ENCODE peak calls at places on chromosomes 11 and 22, in six cellular contexts. E is osteoblast; D is body of pancreas; A is MG63; P is effector memory CD4-positive, alpha-beta T cell; N is stomach. K is an unnamed sample. For H3K9me3, the result is how much of the 10 kb centered on the place peaks cover.

GRCh38 chr11:47393163-47394049 is 15.0 kb upstream of the SLC39A13 start:
- DNase-seq in E (peak), D (peak), A (peak), P (no peak), N (no peak), K (no peak)

GRCh38 chr11:64566042-64566914 is 24.7 kb upstream of the SLC22A12 start:
- DNase-seq in E (peak), D (peak), A (peak), P (peak), N (peak), K (no peak)

GRCh38 chr11:82634091-82634490 is 99.6 kb downstream of the FAM181B start:
- DNase-seq in E (no peak), D (no peak), A (no peak), P (no peak), N (no peak), K (no peak)

GRCh38 chr22:37187891-37188761 is at the start of gene C1QTNF6:
- DNase-seq in E (peak), D (no peak), A (peak), P (no peak), N (peak), K (no peak)

GRCh38 chr11:114154271-114155047 is 94.9 kb downstream of the ZBTB16 start:
- DNase-seq in E (peak), D (no peak), A (no peak), P (no peak), N (no peak), K (no peak)

GRCh38 chr11:1486054-1486825 is at the start of gene MOB2:
- DNase-seq in E (peak), D (peak), A (no peak), P (no peak), N (peak), K (no peak)

GRCh38 chr22:42151924-42152635 is 21.5 kb upstream of the CYP2D6 start:
- DNase-seq in E (peak), D (no peak), A (no peak), P (no peak), N (no peak), K (no peak)

GRCh38 chr11:111035746-111036145 is 209.8 kb upstream of the POU2AF2 start:
- DNase-seq in E (no peak), D (no peak), A (no peak), P (no peak), N (no peak), K (no peak)

GRCh38 chr11:26228778-26229177 is 103.2 kb upstream of the ANO3 start:
- DNase-seq in E (no peak), D (no peak), A (no peak), P (no peak), N (no peak), K (no peak)

GRCh38 chr22:48960981-48961655 is 866.6 kb downstream of the BRD1 start:
- DNase-seq in E (peak), D (no peak), A (no peak), P (no peak), N (peak), K (no peak)

GRCh38 chr22:27754247-27754887 is 47.2 kb downstream of the MN1 start:
- DNase-seq in E (peak), D (no peak), A (no peak), P (no peak), N (no peak), K (no peak)

GRCh38 chr11:19712281-19713220 is at the start of gene NAV2:
- DNase-seq in E (peak), D (peak), A (peak), P (peak), N (peak), K (peak)

GRCh38 chr11:129933262-129933661 is 37.9 kb upstream of the NFRKB start:
- DNase-seq in E (no peak), D (no peak), A (no peak), P (no peak), N (no peak), K (no peak)

GRCh38 chr11:86245369-86246292 is 1.1 kb downstream of the EED start:
- DNase-seq in E (peak), D (peak), A (no peak), P (peak), N (no peak), K (no peak)

GRCh38 chr11:6703247-6704063 is 20.3 kb upstream of the MRPL17 start:
- DNase-seq in E (no peak), D (peak), A (peak), P (peak), N (peak), K (no peak)

GRCh38 chr11:34564807-34565241 is 51.2 kb upstream of the ELF5 start:
- DNase-seq in E (no peak), D (no peak), A (peak), P (no peak), N (no peak), K (no peak)

GRCh38 chr22:41847300-41847699 is 14.4 kb downstream of the SREBF2 start:
- DNase-seq in E (no peak), D (no peak), A (no peak), P (no peak), N (no peak), K (no peak)

GRCh38 chr11:15967966-15968365 is 388.4 kb downstream of the SOX6 start:
- DNase-seq in E (no peak), D (no peak), A (no peak), P (no peak), N (no peak), K (no peak)

GRCh38 chr11:7612661-7613393 is 60.5 kb downstream of the CYB5R2 start:
- DNase-seq in E (no peak), D (no peak), A (no peak), P (no peak), N (peak), K (no peak)

GRCh38 chr11:121426476-121427454 is 25.3 kb upstream of the SORL1 start:
- DNase-seq in E (peak), D (no peak), A (peak), P (peak), N (peak), K (peak)

GRCh38 chr11:15688351-15688792 is 573.6 kb downstream of the INSC start:
- DNase-seq in E (peak), D (no peak), A (peak), P (no peak), N (no peak), K (no peak)

GRCh38 chr11:102268083-102268984 is 49.0 kb upstream of the BIRC3 start:
- DNase-seq in E (peak), D (peak), A (peak), P (peak), N (peak), K (peak)

GRCh38 chr11:75733346-75734107 is 15.9 kb downstream of the MOGAT2 start:
- DNase-seq in E (peak), D (no peak), A (peak), P (no peak), N (peak), K (no peak)

GRCh38 chr22:17443413-17444203 is 74.3 kb downstream of the CECR2 start:
- DNase-seq in E (no peak), D (no peak), A (no peak), P (no peak), N (no peak), K (no peak)

GRCh38 chr11:14904745-14905103 is 12.7 kb upstream of the CYP2R1 start:
- DNase-seq in E (peak), D (peak), A (peak), P (peak), N (peak), K (peak)

GRCh38 chr11:130175898-130176297 is 16.3 kb downstream of the ST14 start:
- DNase-seq in E (peak), D (no peak), A (no peak), P (no peak), N (no peak), K (no peak)

GRCh38 chr11:7577226-7577882 is 63.6 kb downstream of the PPFIBP2 start:
- DNase-seq in E (no peak), D (no peak), A (no peak), P (no peak), N (peak), K (no peak)

GRCh38 chr11:130448416-130449068 is at the start of gene ADAMTS15:
- DNase-seq in E (peak), D (peak), A (peak), P (no peak), N (peak), K (no peak)

GRCh38 chr11:35017528-35018342 is 101.3 kb downstream of the PDHX start:
- DNase-seq in E (no peak), D (no peak), A (no peak), P (no peak), N (no peak), K (no peak)

GRCh38 chr11:57649826-57650738 is at the start of gene YPEL4:
- DNase-seq in E (peak), D (no peak), A (peak), P (peak), N (no peak), K (peak)

GRCh38 chr22:43275545-43275981 is 67.6 kb downstream of the SCUBE1 start:
- DNase-seq in E (no peak), D (no peak), A (peak), P (no peak), N (no peak), K (no peak)

GRCh38 chr11:129278586-129279319 is 86.6 kb upstream of the ARHGAP32 start:
- DNase-seq in E (peak), D (peak), A (peak), P (no peak), N (no peak), K (peak)

GRCh38 chr11:70692131-70692530 is 293.8 kb downstream of the CTTN start:
- DNase-seq in E (no peak), D (no peak), A (no peak), P (no peak), N (no peak), K (no peak)

GRCh38 chr11:133350045-133350444 is 182.3 kb downstream of the OPCML start:
- DNase-seq in E (no peak), D (no peak), A (no peak), P (no peak), N (no peak), K (no peak)
- H3K9me3 ChIP-seq in E (under half), D (under half), A (under half), P (under half), N (under half), K (under half)

GRCh38 chr11:54832676-54833075 is 126.0 kb downstream of the OR4A5 start:
- DNase-seq in E (no peak), D (no peak), A (no peak), P (no peak), N (no peak), K (no peak)
- H3K9me3 ChIP-seq in E (under half), D (under half), A (under half), P (under half), N (under half), K (under half)

GRCh38 chr11:134253189-134253993 is at the start of the genes ACAD8 and THYN1:
- DNase-seq in E (peak), D (peak), A (peak), P (peak), N (peak), K (peak)

GRCh38 chr11:134260503-134260902 is 7.1 kb downstream of the ACAD8 start:
- DNase-seq in E (peak), D (no peak), A (no peak), P (no peak), N (no peak), K (no peak)

GRCh38 chr11:134254433-134254832 is 1.1 kb downstream of the ACAD8 start:
- DNase-seq in E (no peak), D (no peak), A (no peak), P (no peak), N (no peak), K (no peak)

GRCh38 chr11:134258577-134258976 is 5.2 kb downstream of the ACAD8 start:
- DNase-seq in E (peak), D (no peak), A (no peak), P (no peak), N (no peak), K (no peak)

GRCh38 chr11:134257101-134257500 is 3.7 kb downstream of the ACAD8 start:
- DNase-seq in E (no peak), D (no peak), A (no peak), P (no peak), N (no peak), K (no peak)
- H3K9me3 ChIP-seq in E (under half), D (under half), A (under half), P (under half), N (under half), K (under half)

GRCh38 chr11:31810779-31811647 is at the start of gene PAX6:
- DNase-seq in E (peak), D (no peak), A (peak), P (peak), N (no peak), K (no peak)
- H3K9me3 ChIP-seq in E (under half), D (under half), A (under half), P (under half), N (under half), K (under half)

DNA sequence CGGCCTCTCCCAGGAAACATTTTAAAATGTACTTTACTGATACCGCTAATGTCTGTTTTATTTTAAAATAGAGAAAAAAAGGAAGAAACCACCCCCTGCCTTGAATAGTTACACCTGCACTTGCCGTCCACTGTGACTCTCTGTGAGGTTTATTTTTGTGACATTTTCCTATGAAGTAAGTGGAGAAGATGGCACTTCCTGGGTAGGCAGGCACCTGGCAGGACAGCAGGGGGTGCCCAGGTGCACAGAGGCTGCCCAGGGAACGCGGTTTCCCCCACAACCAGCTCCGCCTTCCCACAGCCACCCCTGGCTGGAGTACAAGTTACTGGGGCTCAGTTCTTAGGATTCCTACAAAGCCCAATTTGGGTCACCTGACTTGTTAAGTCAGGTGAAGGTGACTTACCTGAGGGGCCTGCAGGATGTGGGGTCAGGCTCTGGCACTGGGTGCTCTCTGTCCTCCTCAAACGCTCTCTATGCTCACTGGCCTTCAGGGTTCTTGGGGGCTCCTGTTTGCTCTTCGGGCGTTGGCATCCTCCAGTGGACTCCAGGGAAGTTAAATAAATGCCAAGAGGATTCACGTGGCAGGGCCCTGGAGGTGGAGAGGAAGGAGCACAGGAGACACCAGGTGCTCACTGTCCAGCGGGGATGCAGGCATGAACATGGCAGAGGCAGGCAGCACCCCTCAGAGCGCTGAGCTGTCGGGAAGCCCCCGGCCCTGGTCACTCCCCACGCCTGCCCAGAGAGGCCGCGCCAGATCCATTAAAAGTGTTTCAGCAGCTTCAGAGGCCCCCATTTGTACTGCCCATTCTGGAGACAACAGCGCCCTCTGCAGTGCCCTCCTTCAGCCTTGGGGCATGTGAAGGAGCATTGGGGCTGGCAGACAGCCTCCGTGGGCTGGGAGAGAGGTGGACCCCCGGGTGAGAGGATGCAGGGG is 1021.2 kb downstream of the TBC1D22A start:
- DNase-seq in E (no peak), D (no peak), A (no peak), P (no peak), N (no peak), K (no peak)
- H3K9me3 ChIP-seq in E (under half), D (under half), A (under half), P (under half), N (under half), K (under half)

DNA sequence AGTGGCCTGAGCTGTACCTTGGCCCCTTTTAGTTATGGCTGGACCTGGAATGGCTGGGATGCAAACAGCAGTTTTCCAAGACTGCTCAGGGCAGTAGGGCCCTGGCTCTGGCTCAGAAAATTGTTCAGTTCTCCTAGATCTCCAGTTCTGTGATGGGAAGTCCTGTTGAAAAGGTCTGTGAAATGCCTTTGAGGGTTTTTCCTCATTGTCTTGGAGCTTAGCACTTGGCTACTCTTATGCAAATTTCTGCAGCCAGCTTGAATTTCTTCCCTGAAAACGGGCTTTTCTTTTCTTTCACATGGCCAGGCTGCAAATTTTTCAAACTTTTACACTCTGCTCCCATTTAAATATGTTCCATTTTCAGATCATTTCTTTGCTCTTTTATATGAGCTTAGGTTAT is 33.2 kb downstream of the OR4A15 start:
- DNase-seq in E (no peak), D (no peak), A (no peak), P (no peak), N (no peak), K (no peak)
- H3K9me3 ChIP-seq in E (under half), D (under half), A (under half), P (under half), N (under half), K (under half)